ENCODE peak calls at places on chromosomes 2 and 18, in nine cellular contexts. Q, V, I, J, C, T, U, F and Z are unnamed samples.

GRCh38 chr2:200687938-200688920 is 102.4 kb downstream of the AOX1 start:
- DNase-seq in F (no peak), Q (no peak), T (no peak), V (no peak), C (no peak), J (no peak), U (no peak), I (no peak), Z (no peak)

GRCh38 chr18:78932281-78932680 is 47.3 kb upstream of the SALL3 start:
- DNase-seq in C (no peak), V (no peak), F (no peak), J (no peak), I (no peak), T (no peak), U (no peak), Q (no peak), Z (no peak)

GRCh38 chr2:215022418-215022817 is 116.0 kb downstream of the ABCA12 start:
- DNase-seq in C (no peak), V (peak), Q (no peak), T (no peak), I (no peak), J (no peak), F (peak), U (peak), Z (no peak)

GRCh38 chr2:102230410-102230909 is 43.6 kb downstream of the IL1RL2 start:
- DNase-seq in I (no peak), C (no peak), U (no peak), Q (no peak), V (no peak), J (no peak), T (no peak), F (no peak), Z (no peak)

GRCh38 chr2:64636105-64636873 is 17.4 kb downstream of the SERTAD2 start:
- DNase-seq in C (no peak), T (no peak), J (no peak), F (no peak), V (no peak), U (no peak), I (no peak), Q (no peak), Z (no peak)

GRCh38 chr18:48922801-48923730 is 27.7 kb downstream of the SMAD7 start:
- DNase-seq in T (no peak), U (peak), I (no peak), F (no peak), J (no peak), C (no peak), Q (no peak), V (peak), Z (peak)

GRCh38 chr2:211654211-211654780 is 884.3 kb downstream of the ERBB4 start:
- DNase-seq in C (no peak), Q (no peak), U (no peak), F (no peak), V (no peak), T (no peak), J (no peak), I (no peak), Z (no peak)

GRCh38 chr2:166239548-166239947 is 111.7 kb upstream of the SCN1A start:
- DNase-seq in J (no peak), F (peak), U (peak), I (peak), Q (no peak), C (no peak), T (no peak), V (peak), Z (peak)

GRCh38 chr2:43161650-43162542 is 64.5 kb downstream of the ZFP36L2 start:
- DNase-seq in V (no peak), C (no peak), T (no peak), U (no peak), F (no peak), Q (no peak), J (no peak), I (no peak), Z (no peak)

GRCh38 chr18:54260376-54261072 is 8.8 kb upstream of the POLI start:
- DNase-seq in F (peak), U (peak), I (no peak), T (no peak), Q (no peak), C (no peak), J (no peak), V (no peak), Z (peak)

GRCh38 chr2:200787351-200788128 is 24.2 kb upstream of the BZW1 start:
- DNase-seq in I (peak), Q (no peak), F (peak), U (peak), V (peak), T (peak), C (peak), J (no peak), Z (peak)

GRCh38 chr2:229372207-229372606 is 101.1 kb upstream of the PID1 start:
- DNase-seq in J (no peak), Q (no peak), F (no peak), I (no peak), U (no peak), T (no peak), V (no peak), C (no peak), Z (no peak)

GRCh38 chr18:64202836-64203235 is 53.9 kb upstream of the LINC00305 start:
- DNase-seq in C (no peak), F (peak), Q (no peak), T (no peak), V (no peak), U (no peak), J (no peak), I (no peak), Z (no peak)

GRCh38 chr2:27715318-27716165 is 51.9 kb downstream of the SLC4A1AP start:
- DNase-seq in I (peak), Q (no peak), F (no peak), T (no peak), U (no peak), C (peak), J (peak), V (peak), Z (peak)

GRCh38 chr2:43443317-43443716 is 152.5 kb downstream of the THADA start:
- DNase-seq in F (no peak), I (no peak), V (no peak), T (no peak), U (no peak), J (no peak), C (no peak), Q (no peak), Z (no peak)

GRCh38 chr18:61910101-61910500 is 17.3 kb upstream of the RNF152 start:
- DNase-seq in C (no peak), T (no peak), Q (no peak), V (no peak), U (no peak), J (no peak), I (no peak), F (no peak), Z (no peak)

GRCh38 chr2:191441761-191442160 is 196.6 kb downstream of the MYO1B start:
- DNase-seq in I (no peak), J (no peak), T (no peak), Q (no peak), V (peak), U (no peak), F (no peak), C (no peak), Z (peak)

GRCh38 chr18:52499018-52499417 is 159.0 kb downstream of the DCC start:
- DNase-seq in U (no peak), T (no peak), I (peak), V (no peak), Q (no peak), C (no peak), J (no peak), F (no peak), Z (no peak)

GRCh38 chr2:241671457-241672240 is 15.0 kb downstream of the DTYMK start:
- DNase-seq in C (no peak), I (no peak), Q (no peak), F (no peak), T (no peak), U (no peak), V (no peak), J (no peak), Z (no peak)

GRCh38 chr2:55419236-55419513 is 481 bp downstream of the CCDC88A start:
- DNase-seq in T (no peak), I (peak), Q (no peak), C (peak), V (peak), U (no peak), F (peak), J (no peak), Z (no peak)

GRCh38 chr2:222842517-222843174 is 18.2 kb upstream of the ACSL3 start:
- DNase-seq in F (peak), T (no peak), U (peak), J (no peak), V (peak), C (no peak), I (no peak), Q (no peak), Z (peak)

GRCh38 chr2:166651080-166651675 is 157.1 kb upstream of the SCN7A start:
- DNase-seq in V (peak), J (no peak), U (peak), C (no peak), Q (no peak), I (no peak), T (no peak), F (peak), Z (peak)

GRCh38 chr18:11405804-11406203 is 203.6 kb upstream of the SLC35G4 start:
- DNase-seq in C (no peak), V (no peak), F (no peak), I (no peak), J (no peak), T (no peak), U (no peak), Q (no peak), Z (no peak)

GRCh38 chr2:198045227-198045626 is 240.8 kb downstream of the PLCL1 start:
- DNase-seq in F (no peak), J (no peak), V (no peak), Q (no peak), U (no peak), I (no peak), C (no peak), T (no peak), Z (peak)

GRCh38 chr2:231708773-231709635 is 679 bp downstream of the PTMA start:
- DNase-seq in J (no peak), U (peak), C (peak), I (peak), V (peak), T (peak), Q (peak), F (no peak), Z (peak)

GRCh38 chr18:13136056-13136688 is 82.4 kb upstream of the LDLRAD4 start:
- DNase-seq in J (no peak), C (no peak), Q (no peak), V (peak), U (no peak), T (no peak), F (no peak), I (no peak), Z (no peak)

GRCh38 chr2:215698566-215698965 is 262.7 kb upstream of the FN1 start:
- DNase-seq in V (peak), U (peak), Q (no peak), T (no peak), C (no peak), J (no peak), I (peak), F (peak), Z (peak)

GRCh38 chr2:44602446-44602845 is 240.7 kb downstream of the CAMKMT start:
- DNase-seq in C (no peak), V (no peak), Q (no peak), T (no peak), J (no peak), I (no peak), F (no peak), U (no peak), Z (no peak)

GRCh38 chr2:172092716-172093415 is 7.6 kb downstream of the DLX1 start:
- DNase-seq in U (no peak), F (no peak), C (no peak), J (no peak), V (no peak), Q (no peak), I (no peak), T (no peak), Z (no peak)

GRCh38 chr2:65277791-65278449 is 50.3 kb downstream of the ACTR2 start:
- DNase-seq in U (peak), C (no peak), F (no peak), I (peak), V (peak), J (no peak), Q (no peak), T (no peak), Z (no peak)

GRCh38 chr18:75200071-75200470 is 8.9 kb downstream of the PTGR3 start:
- DNase-seq in C (no peak), V (no peak), I (no peak), T (no peak), U (no peak), J (no peak), F (no peak), Q (no peak), Z (no peak)

GRCh38 chr2:40364143-40364903 is 87.6 kb downstream of the SLC8A1 start:
- DNase-seq in U (peak), Q (no peak), T (no peak), J (no peak), C (no peak), V (no peak), I (peak), F (peak), Z (peak)

GRCh38 chr2:231664727-231665126 is 43.6 kb upstream of the PTMA start:
- DNase-seq in V (no peak), T (no peak), J (no peak), I (no peak), U (no peak), F (no peak), C (no peak), Q (no peak), Z (no peak)